ENCODE peak calls at places on chromosomes 4 and X, in five cellular contexts. One of them, this sample, is unnamed.

GRCh38 chr4:107640157-107640556 is 79.9 kb downstream of the PAPSS1 start:
- DNase-seq in HFF-Myc: no peak
- DNase-seq in HCT116: no peak
- DNase-seq in GM12865: no peak
- DNase-seq in spleen: no peak
- DNase-seq in this sample: no peak

GRCh38 chr4:1973218-1973617 is 35.6 kb downstream of the NELFA start:
- DNase-seq in HCT116: no peak
- DNase-seq in HFF-Myc: no peak
- DNase-seq in GM12865: no peak
- DNase-seq in spleen: peak; percentile 36
- DNase-seq in this sample: no peak

GRCh38 chr4:70365479-70365878 is 4.9 kb downstream of the SMR3A start:
- DNase-seq in spleen: no peak
- DNase-seq in HFF-Myc: no peak
- DNase-seq in GM12865: peak; percentile 14
- DNase-seq in HCT116: no peak
- DNase-seq in this sample: no peak

GRCh38 chrX:43836435-43837184 is 45.6 kb downstream of the MAOB start:
- DNase-seq in spleen: no peak
- DNase-seq in HFF-Myc: no peak
- DNase-seq in HCT116: peak; percentile 7
- DNase-seq in GM12865: peak; percentile 12
- DNase-seq in this sample: no peak

GRCh38 chrX:132490086-132490419 is 1.2 kb upstream of the MBNL3 start:
- DNase-seq in HFF-Myc: no peak
- DNase-seq in HCT116: no peak
- DNase-seq in spleen: no peak
- DNase-seq in GM12865: no peak
- DNase-seq in this sample: no peak

GRCh38 chrX:154030715-154031305 is 11.1 kb upstream of the IRAK1 start:
- DNase-seq in spleen: peak; percentile 71
- DNase-seq in HFF-Myc: no peak
- DNase-seq in GM12865: no peak
- DNase-seq in HCT116: no peak
- DNase-seq in this sample: no peak

GRCh38 chrX:125202486-125203378 is 116.9 kb upstream of the TEX13C start:
- DNase-seq in HCT116: no peak
- DNase-seq in HFF-Myc: no peak
- DNase-seq in GM12865: no peak
- DNase-seq in spleen: peak; percentile 72
- DNase-seq in this sample: no peak

GRCh38 chr4:139301821-139302611 is at the start of gene NDUFC1:
- DNase-seq in HFF-Myc: no peak
- DNase-seq in spleen: peak; percentile 91
- DNase-seq in HCT116: no peak
- DNase-seq in GM12865: peak; percentile 73
- DNase-seq in this sample: no peak

GRCh38 chr4:112451831-112452230 is 64.1 kb downstream of the NEUROG2 start:
- DNase-seq in GM12865: no peak
- DNase-seq in HCT116: no peak
- DNase-seq in spleen: no peak
- DNase-seq in HFF-Myc: no peak
- DNase-seq in this sample: no peak

GRCh38 chrX:15158350-15158735 is 111.5 kb downstream of the ASB9 start:
- DNase-seq in spleen: no peak
- DNase-seq in GM12865: no peak
- DNase-seq in HFF-Myc: no peak
- DNase-seq in HCT116: no peak
- DNase-seq in this sample: no peak
- H3K4me3 ChIP-seq in spleen: no peak overlapping the region
- H3K4me3 ChIP-seq in GM12865: peak overlapping the region; percentile 22
- H3K4me3 ChIP-seq in HFF-Myc: no peak overlapping the region
- H3K4me3 ChIP-seq in HCT116: no peak overlapping the region
- H3K4me3 ChIP-seq in this sample: no peak overlapping the region

DNA sequence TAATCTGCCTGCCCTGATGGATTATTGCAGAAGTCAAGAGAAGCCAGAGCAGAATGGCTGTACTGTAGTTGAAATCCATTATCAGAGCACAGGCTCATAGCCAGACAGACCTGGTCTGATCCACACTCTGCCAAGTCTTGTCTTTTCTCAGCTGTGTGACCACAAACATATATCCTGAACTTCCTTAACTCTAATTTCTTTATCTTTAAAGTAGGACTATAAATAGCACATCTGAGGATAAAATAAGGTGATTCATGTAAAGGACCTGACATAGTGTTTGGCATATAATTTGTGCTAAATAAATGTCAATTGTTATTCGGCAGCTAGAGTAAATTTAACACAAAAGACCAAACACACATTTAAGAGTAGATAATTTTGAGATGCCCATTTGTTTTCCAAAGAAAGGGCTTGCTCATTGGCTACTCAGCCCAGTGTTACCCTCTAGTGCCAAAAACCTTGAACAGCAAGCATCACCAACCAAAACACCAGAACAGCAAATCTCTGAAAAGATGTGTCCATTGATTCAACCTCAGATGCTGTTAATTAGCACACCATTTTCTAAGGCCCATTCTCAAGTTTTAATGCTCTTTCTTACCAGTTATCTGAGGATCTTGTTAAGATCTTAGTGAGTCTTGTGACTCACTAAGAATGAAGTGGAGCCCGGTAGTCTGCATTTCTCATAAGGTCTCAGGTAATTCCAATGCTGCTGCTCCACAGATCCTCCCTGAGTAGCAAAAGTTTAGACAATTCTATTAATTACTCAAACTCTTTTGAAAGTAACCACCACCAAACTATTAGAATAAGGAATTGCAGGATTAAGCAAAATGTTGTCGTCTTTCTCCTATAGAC is 108.8 kb downstream of the HHIP start:
- DNase-seq in GM12865: no peak
- DNase-seq in HFF-Myc: no peak
- DNase-seq in spleen: no peak
- DNase-seq in HCT116: peak; percentile 19
- DNase-seq in this sample: peak; percentile 28
- TF ChIP-seq CTCF in GM12865: peak; percentile 19
- TF ChIP-seq CTCF in HFF-Myc: peak; percentile 56
- TF ChIP-seq CTCF in spleen: no peak
- TF ChIP-seq CTCF in HCT116: peak; percentile 36
- TF ChIP-seq CTCF in this sample: peak; percentile 53

GRCh38 chr4:663438-664428 is 10.3 kb downstream of the ATP5ME start:
- DNase-seq in HFF-Myc: no peak
- DNase-seq in HCT116: no peak
- DNase-seq in GM12865: peak; percentile 72
- DNase-seq in spleen: peak; percentile 95
- DNase-seq in this sample: no peak

GRCh38 chr4:665751-666435 is 8.2 kb downstream of the ATP5ME start:
- DNase-seq in spleen: peak; percentile 71
- DNase-seq in GM12865: no peak
- DNase-seq in HFF-Myc: no peak
- DNase-seq in HCT116: no peak
- DNase-seq in this sample: no peak

GRCh38 chr4:665381-665750 is 8.7 kb downstream of the ATP5ME start:
- DNase-seq in spleen: no peak
- DNase-seq in HCT116: no peak
- DNase-seq in GM12865: no peak
- DNase-seq in HFF-Myc: no peak
- DNase-seq in this sample: no peak

GRCh38 chr4:666436-666810 is 7.7 kb downstream of the ATP5ME start:
- DNase-seq in HFF-Myc: no peak
- DNase-seq in spleen: peak; percentile 72
- DNase-seq in HCT116: no peak
- DNase-seq in GM12865: no peak
- DNase-seq in this sample: no peak

DNA sequence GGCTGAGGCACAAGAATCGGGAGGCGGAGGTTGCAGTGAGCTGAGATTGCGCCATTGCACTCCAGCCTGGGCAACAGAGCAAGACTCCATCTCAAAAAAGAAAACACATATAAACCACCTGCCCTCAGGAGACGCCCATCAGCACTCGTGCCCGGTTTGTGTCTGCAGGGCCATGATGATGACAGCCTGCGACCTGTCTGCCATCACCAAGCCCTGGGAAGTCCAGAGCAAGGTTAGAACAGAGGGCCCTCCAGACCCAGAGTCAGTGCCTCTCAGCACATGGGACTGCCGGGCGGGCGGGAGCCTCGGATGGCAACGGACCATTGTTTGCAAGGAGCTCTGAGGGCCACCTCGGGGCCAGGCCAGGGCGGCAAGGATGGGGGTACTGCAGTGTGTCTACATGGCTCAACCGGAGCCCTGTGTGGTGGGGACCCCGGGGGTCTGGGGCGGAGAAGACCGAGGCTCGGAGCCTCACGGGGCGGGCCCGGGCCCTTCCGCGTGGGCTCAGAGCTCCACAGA is 9.3 kb downstream of the ATP5ME start:
- DNase-seq in HCT116: no peak
- DNase-seq in HFF-Myc: no peak
- DNase-seq in spleen: peak; percentile 76
- DNase-seq in GM12865: no peak
- DNase-seq in this sample: no peak
- H3K4me3 ChIP-seq in HCT116: no peak overlapping the region
- H3K4me3 ChIP-seq in HFF-Myc: no peak overlapping the region
- H3K4me3 ChIP-seq in spleen: no peak overlapping the region
- H3K4me3 ChIP-seq in GM12865: peak overlapping the region; percentile 64
- H3K4me3 ChIP-seq in this sample: no peak overlapping the region

GRCh38 chr4:136939781-136940180 is 592.5 kb downstream of the PCDH18 start:
- DNase-seq in HFF-Myc: no peak
- DNase-seq in spleen: no peak
- DNase-seq in GM12865: no peak
- DNase-seq in HCT116: no peak
- DNase-seq in this sample: no peak
- TF ChIP-seq CTCF in HFF-Myc: no peak
- TF ChIP-seq CTCF in spleen: no peak
- TF ChIP-seq CTCF in GM12865: no peak
- TF ChIP-seq CTCF in HCT116: no peak
- TF ChIP-seq CTCF in this sample: no peak

DNA sequence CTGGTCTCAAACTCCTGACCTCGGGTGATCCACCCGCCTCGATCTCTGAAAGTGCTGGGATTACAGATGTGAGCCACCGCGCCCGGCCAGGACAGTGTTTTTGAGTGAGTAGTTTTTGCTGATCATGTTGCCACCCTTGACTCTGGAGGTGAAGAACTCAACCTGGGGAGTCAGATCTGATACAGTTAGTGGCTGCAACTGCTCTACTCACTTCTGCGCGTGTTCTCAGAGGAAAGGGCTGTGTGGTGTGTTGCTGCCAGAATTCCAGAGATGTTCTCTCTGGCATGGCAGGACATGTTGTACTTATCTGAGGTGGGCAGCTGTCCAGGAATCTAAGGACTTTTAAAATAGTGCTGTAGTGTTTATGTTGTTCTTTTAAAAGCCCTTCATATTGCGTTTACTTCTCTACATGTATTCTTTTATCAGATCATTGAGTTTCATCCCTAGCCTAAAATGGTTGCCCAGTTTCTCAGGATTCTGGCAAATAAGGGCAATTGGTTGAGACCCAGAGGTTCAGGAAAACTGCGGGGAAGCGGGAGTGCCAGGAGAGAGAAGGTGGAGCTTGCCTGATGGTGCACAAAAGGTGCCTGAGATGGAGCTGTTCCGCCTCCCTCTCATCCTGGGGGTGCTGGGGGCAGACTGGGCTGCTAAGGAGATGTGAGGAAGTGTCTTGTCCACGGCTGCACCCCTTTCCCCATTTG is 97.7 kb downstream of the ARHGAP10 start:
- DNase-seq in HCT116: no peak
- DNase-seq in GM12865: no peak
- DNase-seq in spleen: no peak
- DNase-seq in HFF-Myc: no peak
- DNase-seq in this sample: no peak
- H3K4me3 ChIP-seq in HCT116: no peak overlapping the region
- H3K4me3 ChIP-seq in GM12865: no peak overlapping the region
- H3K4me3 ChIP-seq in spleen: no peak overlapping the region
- H3K4me3 ChIP-seq in HFF-Myc: no peak overlapping the region
- H3K4me3 ChIP-seq in this sample: no peak overlapping the region

DNA sequence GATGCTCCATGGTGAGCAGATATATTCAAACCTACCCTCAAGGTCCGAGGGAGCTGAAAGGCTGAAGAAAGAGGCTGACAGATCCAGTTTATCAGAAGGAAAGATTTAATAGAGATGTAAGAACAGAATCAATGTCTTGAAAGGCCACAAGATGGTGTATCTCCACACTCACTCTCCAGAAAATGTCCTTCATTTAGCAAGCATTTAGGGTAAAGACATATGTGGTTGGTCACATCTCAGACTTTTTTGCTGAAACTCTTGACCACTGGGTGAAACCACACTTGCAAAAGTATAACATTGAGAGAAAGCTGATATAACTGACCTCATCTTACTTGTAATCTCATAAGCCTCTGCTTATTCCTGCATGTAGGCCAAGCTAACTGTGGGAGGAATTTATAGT is 745.8 kb upstream of the GALNTL6 start:
- DNase-seq in HFF-Myc: no peak
- DNase-seq in GM12865: peak; percentile 9
- DNase-seq in spleen: no peak
- DNase-seq in HCT116: no peak
- DNase-seq in this sample: no peak
- TF ChIP-seq CTCF in HFF-Myc: no peak
- TF ChIP-seq CTCF in GM12865: no peak
- TF ChIP-seq CTCF in spleen: no peak
- TF ChIP-seq CTCF in HCT116: no peak
- TF ChIP-seq CTCF in this sample: no peak

GRCh38 chrX:107676559-107677378 is 48.5 kb downstream of the PRPS1 start:
- DNase-seq in spleen: peak; percentile 92
- DNase-seq in GM12865: no peak
- DNase-seq in HFF-Myc: peak; percentile 78
- DNase-seq in HCT116: peak; percentile 78
- DNase-seq in this sample: no peak
- H3K4me3 ChIP-seq in spleen: peak overlapping the region; percentile 15
- H3K4me3 ChIP-seq in GM12865: no peak overlapping the region
- H3K4me3 ChIP-seq in HFF-Myc: peak overlapping the region; percentile 76
- H3K4me3 ChIP-seq in HCT116: peak overlapping the region; percentile 67
- H3K4me3 ChIP-seq in this sample: peak overlapping the region; percentile 56

GRCh38 chrX:16558489-16558888 is 91.5 kb upstream of the S100G start:
- DNase-seq in HFF-Myc: no peak
- DNase-seq in spleen: no peak
- DNase-seq in HCT116: no peak
- DNase-seq in GM12865: no peak
- DNase-seq in this sample: no peak
- TF ChIP-seq CTCF in HFF-Myc: no peak
- TF ChIP-seq CTCF in spleen: no peak
- TF ChIP-seq CTCF in HCT116: no peak
- TF ChIP-seq CTCF in GM12865: no peak
- TF ChIP-seq CTCF in this sample: no peak

DNA sequence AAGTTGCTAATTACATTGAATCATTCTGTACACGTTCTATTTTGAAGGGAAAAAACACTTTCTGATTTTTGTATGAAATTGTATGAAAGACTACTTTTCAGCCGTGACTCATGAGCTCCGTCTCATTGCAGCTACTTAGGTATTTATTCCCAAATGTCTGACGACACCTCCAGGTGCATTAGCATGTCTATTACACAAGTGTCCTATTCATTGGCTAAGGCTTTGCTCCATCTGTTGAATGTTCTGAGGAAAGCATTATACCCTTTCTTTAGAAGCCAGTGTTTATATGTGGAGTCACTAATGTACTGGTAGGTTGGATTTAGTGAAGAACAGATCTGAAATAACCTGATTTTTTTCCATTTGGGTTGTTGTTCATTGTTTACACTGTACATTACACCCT is 51.8 kb downstream of the MAP7D3 start:
- DNase-seq in HFF-Myc: no peak
- DNase-seq in GM12865: no peak
- DNase-seq in spleen: no peak
- DNase-seq in HCT116: no peak
- DNase-seq in this sample: no peak
- H3K4me3 ChIP-seq in HFF-Myc: no peak overlapping the region
- H3K4me3 ChIP-seq in GM12865: no peak overlapping the region
- H3K4me3 ChIP-seq in spleen: no peak overlapping the region
- H3K4me3 ChIP-seq in HCT116: no peak overlapping the region
- H3K4me3 ChIP-seq in this sample: no peak overlapping the region

This sample was measured in astrocyte of the cerebellum.